ENCODE peak calls at places on chromosomes 3 and 15, in six cellular contexts. X is WTC11, N is endothelial cell of umbilical vein, L is H1, C is HepG2, F is A549. G is an unnamed sample.

GRCh38 chr3:122880624-122881023 is 85.8 kb downstream of the SLC49A4 start:
- DNase-seq in N (no peak), C (no peak), L (no peak), X (no peak), F (no peak), G (no peak)

GRCh38 chr3:116770815-116771450 is 61.4 kb downstream of the TUSC7 start:
- DNase-seq in L (peak; percentile 60), X (peak; percentile 83), N (peak; percentile 82), C (peak; percentile 79), F (peak; percentile 80), G (peak; percentile 29)

GRCh38 chr3:140463401-140463800 is 214.5 kb upstream of the TRIM42 start:
- DNase-seq in C (no peak), L (no peak), F (no peak), X (no peak), N (no peak), G (no peak)

GRCh38 chr3:124881976-124882697 is 5.0 kb downstream of the ITGB5 start:
- DNase-seq in X (no peak), N (no peak), L (no peak), C (no peak), F (no peak), G (no peak)

GRCh38 chr3:192921793-192922192 is 4.1 kb upstream of the MB21D2 start:
- DNase-seq in F (no peak), L (no peak), X (no peak), N (no peak), C (no peak), G (no peak)

GRCh38 chr15:34085746-34086145 is 15.9 kb downstream of the EMC7 start:
- DNase-seq in N (no peak), X (no peak), L (no peak), C (no peak), F (no peak), G (no peak)

GRCh38 chr3:5787863-5788488 is 600.5 kb downstream of the EDEM1 start:
- DNase-seq in C (no peak), F (no peak), L (peak; percentile 7), N (no peak), X (no peak), G (no peak)

GRCh38 chr15:29671308-29671981 is 150.8 kb downstream of the TJP1 start:
- DNase-seq in N (no peak), C (no peak), L (no peak), X (no peak), F (no peak), G (no peak)

GRCh38 chr3:22103423-22103822 is 352.4 kb upstream of the ZNF385D start:
- DNase-seq in C (no peak), X (no peak), F (no peak), L (no peak), N (no peak), G (no peak)

GRCh38 chr15:47718474-47719440 is 1.5 kb downstream of the SEMA6D start:
- DNase-seq in N (peak; percentile 62), C (no peak), X (no peak), L (no peak), F (no peak), G (no peak)

GRCh38 chr15:34347951-34348638 is 5.0 kb downstream of the NUTM1 start:
- DNase-seq in X (no peak), C (no peak), F (no peak), N (no peak), L (no peak), G (no peak)

GRCh38 chr3:20012164-20012563 is at the start of gene PP2D1:
- DNase-seq in L (no peak), N (no peak), F (no peak), X (no peak), C (no peak), G (no peak)

GRCh38 chr15:80031841-80032240 is 27.6 kb upstream of the ZFAND6 start:
- DNase-seq in X (no peak), C (no peak), L (no peak), N (no peak), F (no peak), G (no peak)

GRCh38 chr3:159867372-159867771 is 121.3 kb upstream of the IL12A start:
- DNase-seq in L (no peak), X (no peak), C (no peak), F (no peak), N (no peak), G (no peak)

GRCh38 chr3:183244219-183244618 is 8.8 kb upstream of the B3GNT5 start:
- DNase-seq in F (no peak), L (no peak), X (no peak), N (peak; percentile 37), C (no peak), G (no peak)

GRCh38 chr3:194140520-194141414 is 4.8 kb downstream of the HES1 start:
- DNase-seq in F (peak; percentile 54), C (peak; percentile 51), N (peak; percentile 77), X (peak; percentile 80), L (no peak), G (peak; percentile 67)

GRCh38 chr15:47997170-47997569 is 123.6 kb upstream of the SLC24A5 start:
- DNase-seq in X (no peak), N (no peak), C (no peak), L (no peak), F (no peak), G (no peak)

GRCh38 chr15:40257656-40258450 is 19.0 kb downstream of the PAK6 start:
- DNase-seq in L (no peak), F (no peak), N (no peak), C (no peak), X (no peak), G (peak; percentile 42)

GRCh38 chr3:6935964-6936363 is 75.0 kb downstream of the GRM7 start:
- DNase-seq in X (no peak), L (no peak), C (no peak), N (no peak), F (no peak), G (no peak)

GRCh38 chr15:99181544-99181943 is 67.8 kb downstream of the TTC23 start:
- DNase-seq in C (no peak), X (no peak), L (no peak), N (no peak), F (no peak), G (no peak)

GRCh38 chr3:132974086-132974485 is 64.1 kb upstream of the TMEM108 start:
- DNase-seq in X (no peak), C (no peak), L (no peak), F (no peak), N (no peak), G (no peak)

GRCh38 chr3:180253283-180253682 is 216.5 kb upstream of the PEX5L start:
- DNase-seq in N (no peak), F (no peak), C (no peak), L (no peak), X (no peak), G (no peak)

DNA sequence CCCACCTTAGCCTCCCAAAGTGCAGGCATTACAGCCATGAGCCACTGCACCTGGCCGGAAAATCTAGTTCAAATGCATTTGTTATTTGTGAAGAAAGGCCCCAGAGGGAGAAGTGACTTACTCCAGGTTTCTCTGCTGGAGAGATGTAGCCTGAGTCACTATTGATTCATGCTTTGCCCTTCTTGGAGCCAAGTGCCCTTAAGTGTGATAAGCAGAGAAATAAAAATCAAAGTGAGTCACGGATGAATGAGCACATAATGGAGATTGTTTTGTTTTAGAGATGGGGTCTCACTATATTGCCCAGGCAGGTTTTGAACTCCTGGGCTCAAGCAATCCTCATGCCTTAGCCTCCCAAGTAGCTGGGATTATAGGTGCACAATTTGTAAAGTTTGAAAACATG is 33.1 kb downstream of the CDC25A start:
- DNase-seq in X (no peak), F (peak; percentile 36), L (no peak), C (no peak), N (peak; percentile 76), G (no peak)
- TF ChIP-seq JUN in X (no peak), F (no peak), L (no peak), C (no peak), N (peak; percentile 69), G (no peak)

DNA sequence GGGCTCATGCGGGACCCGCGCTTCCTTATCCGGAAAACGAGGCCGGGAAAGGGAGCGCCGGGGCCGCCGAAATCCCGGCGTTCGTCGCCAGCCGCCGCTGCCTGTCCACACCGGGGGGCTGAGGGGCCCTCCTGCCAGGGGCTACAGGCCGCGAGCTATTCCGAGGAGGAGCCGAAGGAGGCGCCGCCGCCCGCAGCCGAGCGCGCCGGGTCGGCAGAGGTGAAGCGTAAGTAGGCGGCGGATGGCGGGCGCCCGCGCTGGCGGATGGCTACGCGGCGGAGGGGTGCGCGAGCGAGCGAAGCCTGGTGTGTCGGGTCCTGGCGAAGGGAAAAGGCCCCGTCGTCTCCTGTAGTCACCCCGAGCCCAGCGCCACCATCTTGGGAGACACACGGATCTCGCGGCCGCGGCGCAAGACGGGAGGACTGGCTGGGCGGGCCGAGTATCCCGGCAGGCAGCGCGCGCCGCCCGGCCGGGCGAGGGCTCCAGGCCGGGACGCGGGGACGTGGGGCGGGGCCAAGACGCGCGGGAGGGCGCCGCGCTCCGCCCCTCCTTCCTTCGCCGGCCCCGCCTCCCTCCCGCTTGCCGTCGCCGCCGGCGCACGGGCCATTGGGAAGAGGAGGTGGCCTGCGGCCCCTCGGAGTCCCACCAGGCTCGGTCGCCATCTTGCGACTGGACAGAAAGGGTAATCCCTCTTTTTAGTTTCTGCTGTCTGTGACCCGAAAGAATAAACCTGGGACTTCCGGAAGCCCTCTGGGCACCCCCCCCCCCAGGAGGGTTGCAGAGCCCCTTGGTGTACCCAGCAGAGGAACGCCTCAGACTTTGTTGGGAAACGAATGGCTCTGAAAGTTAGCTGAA is at the start of gene UBE3A:
- DNase-seq in C (peak; percentile 78), X (peak; percentile 87), N (peak; percentile 93), L (peak; percentile 75), F (peak; percentile 87), G (peak; percentile 90)
- TF ChIP-seq MAX in C (no peak), X (no peak), N (no peak), L (no peak), F (peak; percentile 31), G (no peak)

DNA sequence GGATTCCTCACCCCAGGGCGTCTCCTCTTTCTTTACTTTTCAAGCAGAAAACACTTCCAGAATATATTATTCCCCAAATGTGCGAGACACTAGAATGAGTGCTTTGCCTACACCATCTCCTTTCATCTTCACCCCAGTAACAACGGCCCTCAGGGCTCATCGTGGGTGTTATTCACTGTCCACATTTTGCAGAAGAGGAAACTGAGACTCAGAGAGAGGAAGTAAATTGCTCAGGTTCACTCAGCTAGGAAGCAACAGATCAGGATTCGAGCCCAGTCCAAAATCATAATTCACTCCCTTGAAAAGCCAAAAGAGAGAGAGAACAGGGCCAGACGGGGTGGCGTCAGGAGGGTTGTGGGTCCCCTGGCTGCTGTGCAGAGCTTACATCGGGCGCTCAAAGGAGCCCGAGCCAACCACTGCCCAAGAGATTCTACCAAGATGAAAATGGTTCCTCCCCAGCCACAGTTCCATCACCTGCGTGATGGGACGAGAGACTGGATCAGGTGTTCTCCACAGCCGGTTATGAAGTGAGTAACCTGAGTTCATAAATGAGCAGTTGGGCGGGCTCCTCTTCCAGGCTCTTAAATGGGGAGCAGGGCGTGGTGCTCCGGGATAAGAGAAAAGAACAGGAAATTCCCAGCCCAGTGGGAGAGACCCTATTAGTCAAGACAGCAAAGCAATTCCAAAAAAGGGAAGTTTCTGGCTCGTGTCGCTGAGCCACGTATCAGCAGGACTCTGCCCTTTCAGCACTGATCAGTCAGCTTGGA is 48.6 kb upstream of the FLNB start:
- DNase-seq in F (no peak), L (no peak), N (peak; percentile 49), C (no peak), X (no peak), G (no peak)
- TF ChIP-seq JUN in F (no peak), L (no peak), N (no peak), C (no peak), X (no peak), G (no peak)

DNA sequence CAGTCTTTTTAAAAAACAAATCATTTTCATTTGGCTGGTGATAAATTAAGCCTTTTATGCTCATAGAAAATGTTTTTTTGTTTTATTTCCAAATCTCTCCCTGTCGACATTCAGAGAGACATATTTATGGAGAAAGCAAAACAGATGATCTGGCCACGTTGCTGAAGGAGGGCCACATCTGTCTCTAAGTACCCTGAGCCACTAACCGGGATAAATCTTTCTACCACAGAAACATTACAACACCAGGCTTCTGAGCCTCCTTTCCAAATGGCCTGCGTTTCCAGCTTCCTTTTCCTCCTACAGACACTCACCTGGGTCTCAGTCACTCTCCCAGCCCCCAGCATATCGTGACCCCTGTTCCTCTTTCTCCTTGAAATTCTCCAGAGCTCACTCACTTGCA is 161.0 kb downstream of the ARRDC4 start:
- DNase-seq in X (no peak), C (no peak), N (no peak), F (no peak), L (no peak), G (no peak)
- TF ChIP-seq MAX in X (no peak), C (no peak), N (no peak), F (no peak), L (no peak), G (no peak)

G was measured in K562.